ENCODE peak calls at places on chromosomes 12 and 14, in seven cellular contexts. D is stomach; C is CD4-positive, CD25-positive, alpha-beta regulatory T cell; G is K562; V is CD8-positive, alpha-beta T cell; T is CD4-positive, alpha-beta memory T cell; S is Peyer's patch. A is an unnamed sample.
A peak's percentile ranks its signal among the peaks of the same experiment; 100 is the strongest.

GRCh38 chr12:51307655-51308593 is 16.1 kb downstream of the BIN2 start:
- DNase-seq in D (no peak), C (no peak), G (no peak), V (no peak), T (no peak), S (no peak), A (peak; percentile 64)

GRCh38 chr12:126021675-126022074 is 956.4 kb downstream of the AACS start:
- DNase-seq in D (no peak), C (no peak), G (no peak), V (no peak), T (no peak), S (no peak), A (no peak)

GRCh38 chr14:20711275-20712069 is 22.9 kb downstream of the ANG start:
- DNase-seq in D (no peak), C (no peak), G (no peak), V (no peak), T (no peak), S (no peak), A (no peak)

GRCh38 chr14:72613196-72613974 is 280.5 kb downstream of the DPF3 start:
- DNase-seq in D (peak; percentile 80), C (no peak), G (no peak), V (no peak), T (no peak), S (peak; percentile 63), A (no peak)

GRCh38 chr12:30026621-30027234 is 243.0 kb upstream of the TMTC1 start:
- DNase-seq in D (no peak), C (no peak), G (no peak), V (no peak), T (no peak), S (no peak), A (no peak)

GRCh38 chr14:61455351-61455750 is 134.0 kb downstream of the PRKCH start:
- DNase-seq in D (no peak), C (no peak), G (no peak), V (no peak), T (no peak), S (no peak), A (no peak)

GRCh38 chr14:100674897-100675618 is 51.6 kb upstream of the DLK1 start:
- DNase-seq in D (no peak), C (no peak), G (no peak), V (no peak), T (no peak), S (no peak), A (no peak)

GRCh38 chr14:24965934-24966593 is 83.9 kb downstream of the STXBP6 start:
- DNase-seq in D (peak; percentile 37), C (no peak), G (no peak), V (no peak), T (no peak), S (peak; percentile 74), A (peak; percentile 62)

GRCh38 chr14:68637106-68638021 is 155.5 kb downstream of the ZFP36L1 start:
- DNase-seq in D (no peak), C (no peak), G (no peak), V (no peak), T (no peak), S (no peak), A (no peak)

GRCh38 chr12:23585782-23586163 is 363.7 kb downstream of the SOX5 start:
- DNase-seq in D (no peak), C (no peak), G (no peak), V (no peak), T (no peak), S (no peak), A (peak; percentile 69)

GRCh38 chr14:60051690-60052324 is 39.9 kb upstream of the PCNX4 start:
- DNase-seq in D (no peak), C (no peak), G (no peak), V (no peak), T (no peak), S (no peak), A (no peak)

GRCh38 chr14:21408152-21408551 is 24.3 kb upstream of the SUPT16H start:
- DNase-seq in D (no peak), C (no peak), G (no peak), V (no peak), T (no peak), S (no peak), A (no peak)

GRCh38 chr12:98227162-98227561 is 288.2 kb upstream of the TMPO start:
- DNase-seq in D (no peak), C (no peak), G (no peak), V (no peak), T (no peak), S (no peak), A (no peak)

GRCh38 chr14:62819931-62820330 is 225.3 kb downstream of the KCNH5 start:
- DNase-seq in D (no peak), C (no peak), G (no peak), V (no peak), T (no peak), S (no peak), A (no peak)

DNA sequence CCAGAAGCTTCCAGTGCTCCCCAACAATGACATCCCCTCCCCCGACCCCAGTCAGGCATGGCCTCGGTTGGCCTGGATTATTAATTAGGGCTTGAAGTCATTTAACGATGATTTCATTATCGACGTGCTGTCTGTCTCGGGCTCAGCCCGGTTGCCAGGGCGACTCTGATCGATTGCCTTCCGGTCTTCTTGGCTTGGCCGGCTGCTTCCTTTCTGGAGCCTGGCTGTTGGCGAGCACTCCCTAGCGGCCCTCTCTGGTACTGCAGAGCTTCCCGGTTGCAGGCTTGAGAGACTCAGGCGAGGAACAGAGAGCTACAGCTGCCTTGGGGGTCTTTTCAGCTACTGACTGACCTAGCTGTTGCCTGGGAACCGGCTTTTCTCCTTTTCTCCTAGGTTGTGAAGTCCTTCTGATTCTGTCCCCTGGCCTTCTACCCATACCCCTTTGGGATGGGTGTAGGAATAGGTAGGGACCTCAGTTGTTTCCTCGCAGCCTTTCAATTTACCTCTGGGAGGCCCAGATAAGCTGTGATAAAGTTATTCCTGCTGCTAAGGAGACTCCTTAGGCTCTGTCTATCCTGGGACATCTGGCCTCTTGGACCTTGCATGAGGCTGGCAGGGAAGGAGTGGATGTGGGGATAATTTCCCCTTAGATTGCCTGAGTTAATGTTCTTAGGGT is 5.5 kb upstream of the CISTR start:
- DNase-seq in D (peak; percentile 85), C (peak; percentile 72), G (peak; percentile 87), V (peak; percentile 70), T (peak; percentile 70), S (peak; percentile 93), A (peak; percentile 65)
- H3K4me3 ChIP-seq in D (no peak overlapping the region), C (no peak overlapping the region), G (no peak overlapping the region), V (no peak overlapping the region), T (peak overlapping the region; percentile 12), S (peak overlapping the region; percentile 22), A (no peak overlapping the region)

GRCh38 chr12:56839489-56840442 is 76.6 kb downstream of the HSD17B6 start:
- DNase-seq in D (peak; percentile 29), C (peak; percentile 16), G (peak; percentile 55), V (no peak), T (no peak), S (peak; percentile 58), A (peak; percentile 67)
- H3K36me3 ChIP-seq in D (no peaks in the 10 kb centered on the region), C (no peaks in the 10 kb centered on the region), G (no peaks in the 10 kb centered on the region), V (no peaks in the 10 kb centered on the region), T (no peaks in the 10 kb centered on the region), S (no peaks in the 10 kb centered on the region), A (no peaks in the 10 kb centered on the region)

DNA sequence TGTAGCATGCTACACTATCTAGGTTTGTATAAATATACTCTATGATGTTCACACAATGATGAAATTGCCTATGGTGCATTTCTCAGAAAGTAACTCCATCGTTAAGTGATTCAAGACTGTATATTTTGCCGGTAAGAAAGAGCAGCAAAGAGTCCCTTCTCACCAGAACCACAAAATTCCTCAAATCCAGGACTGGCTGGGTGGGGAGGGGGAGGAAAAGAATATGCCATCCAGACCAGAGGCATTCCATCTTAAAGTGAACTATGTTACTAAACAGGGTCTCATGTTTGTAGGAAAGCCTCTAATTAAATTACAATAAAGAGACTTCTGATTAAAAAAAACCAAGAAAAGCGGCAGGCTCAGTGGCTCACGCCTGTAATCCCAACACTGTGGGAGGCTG is 11.5 kb downstream of the UBE2N start:
- DNase-seq in D (no peak), C (no peak), G (no peak), V (no peak), T (no peak), S (no peak), A (no peak)
- H3K4me1 ChIP-seq in D (peaks cover 54% of the 10 kb centered on the region), C (peaks cover 83% of the 10 kb centered on the region), G (peaks cover 5% of the 10 kb centered on the region), V (peaks cover 63% of the 10 kb centered on the region), T (peaks cover 94% of the 10 kb centered on the region), S (peaks cover 12% of the 10 kb centered on the region), A (peaks cover 6% of the 10 kb centered on the region)

DNA sequence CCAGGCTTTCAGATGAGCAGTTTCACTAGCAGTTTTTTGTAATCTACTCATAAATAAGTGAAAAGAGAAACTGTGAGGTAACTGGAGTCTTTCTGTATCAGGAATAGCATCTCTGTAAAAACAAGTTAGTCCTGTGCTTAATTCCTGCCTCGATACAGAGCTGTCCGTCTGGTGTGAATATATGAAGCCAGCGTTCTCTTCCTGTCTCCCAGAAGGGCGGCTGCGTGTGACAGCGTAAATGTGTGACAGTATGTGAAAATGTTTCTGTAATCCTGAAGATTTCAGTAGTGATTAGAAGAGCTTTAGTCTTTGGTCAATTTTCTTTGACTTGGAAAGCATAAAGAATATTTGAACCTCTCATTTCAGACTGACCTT is 150.3 kb downstream of the FBXL14 start:
- DNase-seq in D (no peak), C (no peak), G (no peak), V (no peak), T (no peak), S (no peak), A (no peak)
- H3K4me3 ChIP-seq in D (no peak overlapping the region), C (no peak overlapping the region), G (no peak overlapping the region), V (no peak overlapping the region), T (no peak overlapping the region), S (no peak overlapping the region), A (no peak overlapping the region)

DNA sequence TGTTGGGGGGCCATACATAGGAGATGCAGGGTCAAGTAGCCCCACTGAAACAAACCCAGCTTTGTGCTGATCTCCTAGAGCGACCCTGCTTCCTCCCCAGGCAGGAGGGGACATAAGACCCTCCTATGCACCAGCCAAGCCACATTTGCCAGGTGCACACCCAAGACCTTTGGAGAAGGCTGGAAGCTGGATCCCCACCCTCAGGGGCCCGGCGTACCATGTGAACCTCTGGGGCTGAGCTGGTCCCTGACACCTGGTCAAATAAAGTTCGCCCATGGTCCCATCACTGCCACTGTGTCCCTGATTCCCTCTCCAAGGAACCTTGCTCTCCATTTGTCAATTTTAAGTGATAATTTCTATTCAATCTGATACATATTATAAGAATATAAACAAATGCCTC is 162.1 kb upstream of the VASH1 start:
- DNase-seq in D (no peak), C (no peak), G (no peak), V (no peak), T (no peak), S (no peak), A (no peak)
- H3K36me3 ChIP-seq in D (no peaks in the 10 kb centered on the region), C (no peaks in the 10 kb centered on the region), G (no peaks in the 10 kb centered on the region), V (no peaks in the 10 kb centered on the region), T (no peaks in the 10 kb centered on the region), S (no peaks in the 10 kb centered on the region), A (no peaks in the 10 kb centered on the region)

DNA sequence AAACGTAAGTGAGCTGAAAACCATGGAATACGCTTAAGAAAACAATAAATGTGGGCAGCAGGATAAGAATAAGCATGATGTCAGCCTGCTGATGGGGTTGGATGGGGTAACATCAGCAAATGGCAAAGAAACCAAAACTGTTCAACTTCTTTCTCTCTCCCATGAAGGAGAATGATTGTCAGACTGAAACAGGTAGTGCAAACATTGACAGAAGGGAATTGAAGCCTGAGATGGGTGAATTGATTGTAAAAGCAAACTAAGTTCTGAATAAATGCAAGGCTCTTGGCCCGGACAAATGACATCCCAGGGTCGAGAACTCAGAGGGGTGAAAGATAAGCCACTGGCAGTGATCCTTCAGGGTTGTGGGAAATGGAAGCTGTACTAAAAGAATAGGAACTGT is 182.6 kb downstream of the ETV6 start:
- DNase-seq in D (no peak), C (no peak), G (no peak), V (no peak), T (no peak), S (no peak), A (no peak)
- H3K4me1 ChIP-seq in D (peaks cover 21% of the 10 kb centered on the region), C (no peaks in the 10 kb centered on the region), G (peaks cover 7% of the 10 kb centered on the region), V (no peaks in the 10 kb centered on the region), T (peaks cover 39% of the 10 kb centered on the region), S (peaks cover 12% of the 10 kb centered on the region), A (no peaks in the 10 kb centered on the region)

GRCh38 chr12:107235600-107235999 is 142.3 kb upstream of the CRY1 start:
- DNase-seq in D (no peak), C (no peak), G (no peak), V (no peak), T (no peak), S (no peak), A (no peak)
- H3K4me3 ChIP-seq in D (no peak overlapping the region), C (no peak overlapping the region), G (no peak overlapping the region), V (no peak overlapping the region), T (no peak overlapping the region), S (no peak overlapping the region), A (no peak overlapping the region)